ENCODE peak calls at places on chromosome 6, in seven cellular contexts. K, W, C, D, Z, H and Y are unnamed samples.

GRCh38 chr6:107511410-107512070 is 21.6 kb downstream of the SOBP start:
- DNase-seq in K (no peak), W (no peak), C (no peak), D (no peak), Z (no peak), H (no peak), Y (no peak)

GRCh38 chr6:112038268-112038667 is 15.6 kb upstream of the CCN6 start:
- DNase-seq in K (no peak), W (no peak), C (no peak), D (no peak), Z (no peak), H (no peak), Y (no peak)

GRCh38 chr6:11785449-11785951 is 6.9 kb upstream of the ADTRP start:
- DNase-seq in K (no peak), W (no peak), C (no peak), D (peak), Z (peak), H (no peak), Y (no peak)

GRCh38 chr6:169921853-169922779 is 170.7 kb downstream of the ERMARD start:
- DNase-seq in K (no peak), W (peak), C (no peak), D (no peak), Z (no peak), H (no peak), Y (no peak)

GRCh38 chr6:28252507-28252975 is 472 bp upstream of the ZKSCAN4 start:
- DNase-seq in K (peak), W (no peak), C (no peak), D (no peak), Z (peak), H (no peak), Y (no peak)

GRCh38 chr6:56357616-56358373 is 110.4 kb upstream of the COL21A1 start:
- DNase-seq in K (no peak), W (no peak), C (no peak), D (no peak), Z (no peak), H (no peak), Y (no peak)

GRCh38 chr6:138349891-138350290 is 27.8 kb upstream of the SMIM28 start:
- DNase-seq in K (no peak), W (no peak), C (no peak), D (no peak), Z (no peak), H (no peak), Y (no peak)

GRCh38 chr6:50724381-50725124 is 11.2 kb downstream of the TFAP2D start:
- DNase-seq in K (peak), W (no peak), C (no peak), D (no peak), Z (no peak), H (no peak), Y (no peak)

GRCh38 chr6:99011151-99011550 is 63.4 kb upstream of the FBXL4 start:
- DNase-seq in K (no peak), W (no peak), C (no peak), D (no peak), Z (no peak), H (no peak), Y (no peak)

GRCh38 chr6:164303092-164304007 is 888.8 kb downstream of the QKI start:
- DNase-seq in K (no peak), W (no peak), C (no peak), D (no peak), Z (no peak), H (no peak), Y (no peak)

GRCh38 chr6:29827579-29828470 is at the start of gene HLA-G:
- DNase-seq in K (no peak), W (no peak), C (no peak), D (no peak), Z (no peak), H (no peak), Y (no peak)

GRCh38 chr6:156977527-156978291 is 200.5 kb downstream of the ARID1B start:
- DNase-seq in K (no peak), W (no peak), C (no peak), D (no peak), Z (no peak), H (no peak), Y (peak)

GRCh38 chr6:22236626-22237414 is 60.0 kb downstream of the PRL start:
- DNase-seq in K (no peak), W (no peak), C (no peak), D (no peak), Z (no peak), H (no peak), Y (no peak)

GRCh38 chr6:135250234-135250633 is 69.1 kb downstream of the MYB start:
- DNase-seq in K (no peak), W (no peak), C (no peak), D (no peak), Z (no peak), H (no peak), Y (no peak)

GRCh38 chr6:27273783-27274182 is 26.3 kb downstream of the PRSS16 start:
- DNase-seq in K (no peak), W (no peak), C (no peak), D (no peak), Z (no peak), H (no peak), Y (no peak)

GRCh38 chr6:16828058-16828457 is 66.8 kb upstream of the ATXN1 start:
- DNase-seq in K (no peak), W (no peak), C (no peak), D (no peak), Z (no peak), H (no peak), Y (no peak)

GRCh38 chr6:3345836-3346235 is 87.1 kb downstream of the PSMG4 start:
- DNase-seq in K (no peak), W (no peak), C (no peak), D (no peak), Z (no peak), H (no peak), Y (no peak)

GRCh38 chr6:5125152-5126006 is 40.2 kb downstream of the PPP1R3G start:
- DNase-seq in K (no peak), W (peak), C (peak), D (no peak), Z (peak), H (no peak), Y (no peak)

GRCh38 chr6:23266536-23266935 is 697.2 kb downstream of the HDGFL1 start:
- DNase-seq in K (no peak), W (no peak), C (no peak), D (no peak), Z (no peak), H (no peak), Y (no peak)

GRCh38 chr6:150395388-150396009 is 26.7 kb downstream of the IYD start:
- DNase-seq in K (peak), W (peak), C (peak), D (no peak), Z (peak), H (peak), Y (no peak)

GRCh38 chr6:169589293-169589692 is 112.5 kb downstream of the WDR27 start:
- DNase-seq in K (no peak), W (no peak), C (no peak), D (no peak), Z (no peak), H (no peak), Y (no peak)

GRCh38 chr6:108961077-108961476 is 112.9 kb downstream of the ARMC2 start:
- DNase-seq in K (no peak), W (no peak), C (no peak), D (no peak), Z (no peak), H (no peak), Y (no peak)

GRCh38 chr6:31615748-31616147 is 714 bp downstream of the AIF1 start:
- DNase-seq in K (no peak), W (no peak), C (no peak), D (no peak), Z (no peak), H (no peak), Y (no peak)

GRCh38 chr6:116500969-116501433 is 10.4 kb upstream of the CALHM5 start:
- DNase-seq in K (no peak), W (no peak), C (no peak), D (no peak), Z (peak), H (no peak), Y (peak)

GRCh38 chr6:79525272-79526100 is 11.7 kb downstream of the LCA5 start:
- DNase-seq in K (no peak), W (peak), C (no peak), D (no peak), Z (peak), H (no peak), Y (no peak)
- TF ChIP-seq JUND in K (no peak), W (no peak), C (no peak), D (no peak), Z (peak), H (no peak), Y (no peak)

GRCh38 chr6:100344321-100344720 is 120.4 kb downstream of the SIM1 start:
- DNase-seq in K (no peak), W (no peak), C (no peak), D (no peak), Z (no peak), H (no peak), Y (no peak)

GRCh38 chr6:100343678-100344077 is 121.0 kb downstream of the SIM1 start:
- DNase-seq in K (no peak), W (no peak), C (no peak), D (no peak), Z (no peak), H (no peak), Y (no peak)

GRCh38 chr6:100339574-100340255 is 125.0 kb downstream of the SIM1 start:
- DNase-seq in K (no peak), W (no peak), C (no peak), D (no peak), Z (no peak), H (no peak), Y (no peak)

GRCh38 chr6:100344761-100345160 is 120.0 kb downstream of the SIM1 start:
- DNase-seq in K (no peak), W (no peak), C (no peak), D (no peak), Z (no peak), H (no peak), Y (no peak)

GRCh38 chr6:100342830-100343229 is 121.9 kb downstream of the SIM1 start:
- DNase-seq in K (no peak), W (no peak), C (no peak), D (no peak), Z (no peak), H (no peak), Y (no peak)
- TF ChIP-seq JUND in K (peak), W (no peak), C (no peak), D (no peak), Z (no peak), H (no peak), Y (no peak)

GRCh38 chr6:24539416-24539815 is 44.6 kb downstream of the ALDH5A1 start:
- DNase-seq in K (no peak), W (no peak), C (no peak), D (no peak), Z (no peak), H (no peak), Y (no peak)

GRCh38 chr6:24537082-24537699 is 42.4 kb downstream of the ALDH5A1 start:
- DNase-seq in K (no peak), W (no peak), C (no peak), D (no peak), Z (no peak), H (no peak), Y (no peak)

GRCh38 chr6:24543683-24544082 is 48.9 kb downstream of the ALDH5A1 start:
- DNase-seq in K (peak), W (no peak), C (no peak), D (no peak), Z (no peak), H (no peak), Y (no peak)

GRCh38 chr6:24537771-24538385 is 43.1 kb downstream of the ALDH5A1 start:
- DNase-seq in K (no peak), W (no peak), C (no peak), D (no peak), Z (no peak), H (no peak), Y (no peak)

GRCh38 chr6:24540197-24540596 is 45.4 kb downstream of the ALDH5A1 start:
- DNase-seq in K (no peak), W (no peak), C (no peak), D (no peak), Z (no peak), H (no peak), Y (no peak)
- TF ChIP-seq JUND in K (no peak), W (no peak), C (no peak), D (no peak), Z (no peak), H (no peak), Y (no peak)

GRCh38 chr6:146851837-146852236 is 253.1 kb downstream of the ADGB start:
- DNase-seq in K (no peak), W (no peak), C (no peak), D (no peak), Z (no peak), H (no peak), Y (no peak)
- TF ChIP-seq JUND in K (no peak), W (no peak), C (no peak), D (no peak), Z (no peak), H (no peak), Y (no peak)

DNA sequence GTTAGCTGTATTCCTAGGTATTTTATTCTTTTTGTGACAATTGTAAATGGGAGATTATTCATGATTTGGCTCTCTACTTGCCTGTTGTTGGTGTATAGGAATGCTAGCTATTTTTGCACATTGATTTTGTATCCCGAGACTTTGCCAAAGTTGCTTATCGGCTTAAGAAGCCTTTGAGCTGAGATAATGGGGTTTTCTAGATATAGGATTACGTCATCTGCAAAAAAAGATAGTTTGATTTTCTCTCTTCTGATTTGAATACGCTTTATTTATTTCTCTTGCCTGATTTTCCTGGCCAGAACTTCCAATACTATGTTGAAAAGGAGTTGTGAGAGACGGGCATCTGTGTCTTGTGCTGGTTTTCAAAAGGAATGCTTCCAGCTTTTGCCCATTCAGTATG is 163.2 kb upstream of the UST start:
- DNase-seq in K (no peak), W (no peak), C (no peak), D (no peak), Z (no peak), H (no peak), Y (no peak)
- TF ChIP-seq JUND in K (no peak), W (no peak), C (no peak), D (no peak), Z (no peak), H (no peak), Y (no peak)

GRCh38 chr6:41757931-41758640 is 10.9 kb upstream of the PGC start:
- DNase-seq in K (no peak), W (no peak), C (no peak), D (no peak), Z (no peak), H (no peak), Y (no peak)
- TF ChIP-seq JUND in K (no peak), W (no peak), C (no peak), D (no peak), Z (no peak), H (no peak), Y (no peak)

GRCh38 chr6:37985355-37985754 is 165.8 kb downstream of the ZFAND3 start:
- DNase-seq in K (no peak), W (no peak), C (no peak), D (no peak), Z (no peak), H (no peak), Y (no peak)

GRCh38 chr6:37988131-37988530 is 168.6 kb downstream of the ZFAND3 start:
- DNase-seq in K (no peak), W (peak), C (no peak), D (no peak), Z (no peak), H (no peak), Y (no peak)

GRCh38 chr6:37988696-37989095 is 169.2 kb downstream of the ZFAND3 start:
- DNase-seq in K (no peak), W (no peak), C (no peak), D (no peak), Z (no peak), H (no peak), Y (no peak)

GRCh38 chr6:37987559-37987958 is 168.0 kb downstream of the ZFAND3 start:
- DNase-seq in K (no peak), W (peak), C (no peak), D (no peak), Z (no peak), H (no peak), Y (no peak)

DNA sequence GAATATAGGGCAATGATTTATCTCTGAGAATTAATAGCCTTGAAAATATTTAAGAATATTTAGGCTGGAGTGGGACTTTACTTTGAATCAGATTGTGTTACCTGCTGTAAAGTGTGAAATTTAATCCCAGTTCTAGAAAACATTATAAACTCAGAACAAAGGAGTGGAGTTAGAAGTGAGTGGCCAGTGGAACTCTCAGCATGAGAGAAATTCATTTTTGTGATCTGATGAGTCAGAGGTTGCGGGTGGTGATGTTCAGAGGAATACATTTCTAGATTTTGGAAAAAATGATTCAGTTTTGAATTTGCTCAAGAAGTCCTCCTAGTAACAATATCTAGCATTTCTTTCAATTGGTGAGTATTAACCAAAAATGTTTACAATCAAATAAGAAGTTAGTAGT is 167.5 kb downstream of the ZFAND3 start:
- DNase-seq in K (no peak), W (no peak), C (no peak), D (no peak), Z (no peak), H (no peak), Y (no peak)
- TF ChIP-seq JUND in K (peak), W (no peak), C (no peak), D (no peak), Z (no peak), H (no peak), Y (no peak)

DNA sequence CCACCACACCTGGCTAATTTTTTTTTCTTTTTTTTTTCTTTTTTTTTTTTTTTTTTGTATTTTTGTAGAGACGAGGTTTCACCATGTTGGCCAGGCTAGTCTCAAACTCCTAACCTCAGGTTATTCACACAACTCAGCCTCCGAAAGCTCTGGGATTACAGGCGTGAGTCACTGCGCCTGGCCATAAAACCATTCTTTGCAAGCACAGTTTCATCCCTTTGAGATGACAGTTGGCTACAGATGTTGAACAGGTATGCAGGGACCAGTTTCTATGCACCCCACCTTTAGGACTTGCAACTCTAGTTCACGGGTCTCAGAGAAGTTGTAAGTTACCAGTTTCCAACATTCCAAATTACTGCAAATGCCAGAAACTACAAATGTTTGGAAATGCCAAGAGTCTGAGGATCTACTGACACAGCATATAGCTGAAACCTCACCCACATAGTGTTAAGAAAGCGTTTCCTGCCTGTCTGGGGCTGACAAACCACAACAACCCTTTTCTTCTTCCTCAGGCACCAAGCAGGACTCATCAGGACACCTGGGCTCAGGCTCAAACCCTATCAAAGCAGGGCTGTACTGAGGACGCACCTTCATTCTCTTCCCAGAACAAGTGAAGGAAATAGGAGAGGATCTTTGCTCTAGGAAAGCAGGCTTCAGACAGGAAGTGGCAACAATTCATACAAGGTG is 22.9 kb downstream of the ARHGAP18 start:
- DNase-seq in K (no peak), W (no peak), C (no peak), D (peak), Z (no peak), H (no peak), Y (no peak)
- TF ChIP-seq JUND in K (no peak), W (no peak), C (no peak), D (no peak), Z (no peak), H (no peak), Y (no peak)